ENCODE peak calls at places on chromosomes 7 and 10, in four cellular contexts. W is sciatic nerve, R is HTR-8/SVneo, M is C1 segment of cervical spinal cord. C is an unnamed sample.

GRCh38 chr7:50502001-50502684 is 52.0 kb upstream of the FIGNL1 start:
- DNase-seq in M (no peak), W (no peak), R (peak; percentile 10), C (no peak)

GRCh38 chr7:151485006-151485732 is 34.5 kb downstream of the RHEB start:
- DNase-seq in R (no peak), M (no peak), W (no peak), C (no peak)

GRCh38 chr10:20956843-20957242 is 59.7 kb upstream of the NEBL start:
- DNase-seq in R (no peak), M (no peak), W (no peak), C (no peak)

GRCh38 chr10:52451817-52452216 is 137.7 kb downstream of the DKK1 start:
- DNase-seq in R (peak; percentile 51), W (no peak), M (no peak), C (no peak)

GRCh38 chr7:79352323-79352722 is 101.1 kb downstream of the MAGI2 start:
- DNase-seq in M (no peak), R (no peak), W (no peak), C (no peak)

GRCh38 chr7:51589111-51589510 is 272.5 kb upstream of the COBL start:
- DNase-seq in M (no peak), W (no peak), R (no peak), C (no peak)

GRCh38 chr10:48400129-48400849 is 93.8 kb downstream of the MAPK8 start:
- DNase-seq in M (no peak), W (no peak), R (no peak), C (no peak)

GRCh38 chr7:4479367-4480039 is 202.6 kb upstream of the FOXK1 start:
- DNase-seq in W (no peak), M (no peak), R (peak; percentile 88), C (no peak)

GRCh38 chr7:88431861-88432260 is 125.2 kb upstream of the STEAP4 start:
- DNase-seq in W (no peak), M (no peak), R (no peak), C (no peak)

GRCh38 chr7:70574970-70575799 is 556.8 kb upstream of the GALNT17 start:
- DNase-seq in R (peak; percentile 33), W (no peak), M (no peak), C (no peak)